ENCODE peak calls at places on chromosome 20, in eight cellular contexts. B, N, K, P, J, D, I and T are unnamed samples.

GRCh38 chr20:58688838-58689237 is 3.8 kb upstream of the NPEPL1 start:
- DNase-seq in B (no peak), N (peak; percentile 54), K (no peak), P (no peak), J (no peak), D (peak; percentile 18), I (no peak), T (no peak)

GRCh38 chr20:4689224-4689623 is 32.5 kb upstream of the PRND start:
- DNase-seq in B (peak; percentile 24), N (no peak), K (peak; percentile 20), P (no peak), J (no peak), D (no peak), I (no peak), T (peak; percentile 38)

GRCh38 chr20:21510414-21510971 is 3.4 kb downstream of the NKX2-2 start:
- DNase-seq in B (no peak), N (peak; percentile 70), K (no peak), P (no peak), J (no peak), D (no peak), I (no peak), T (no peak)

GRCh38 chr20:14414560-14414959 is 77.1 kb upstream of the FLRT3 start:
- DNase-seq in B (no peak), N (peak; percentile 69), K (no peak), P (no peak), J (no peak), D (no peak), I (no peak), T (no peak)

GRCh38 chr20:19056909-19057308 is 155.5 kb upstream of the SLC24A3 start:
- DNase-seq in B (no peak), N (peak; percentile 66), K (no peak), P (no peak), J (no peak), D (no peak), I (no peak), T (no peak)

GRCh38 chr20:62927128-62927705 is 912 bp upstream of the DIDO1 start:
- DNase-seq in B (no peak), N (peak; percentile 56), K (no peak), P (no peak), J (peak; percentile 59), D (no peak), I (no peak), T (no peak)

GRCh38 chr20:19462491-19462890 is 250.0 kb downstream of the SLC24A3 start:
- DNase-seq in B (no peak), N (peak; percentile 45), K (no peak), P (no peak), J (no peak), D (no peak), I (no peak), T (no peak)

GRCh38 chr20:4813839-4814695 is 92.4 kb downstream of the PRND start:
- DNase-seq in B (no peak), N (peak; percentile 32), K (peak; percentile 83), P (peak; percentile 46), J (no peak), D (no peak), I (no peak), T (peak; percentile 71)

GRCh38 chr20:50724851-50725721 is 6.3 kb upstream of the PARD6B start:
- DNase-seq in B (no peak), N (peak; percentile 75), K (peak; percentile 52), P (no peak), J (peak; percentile 94), D (peak; percentile 99), I (no peak), T (no peak)

GRCh38 chr20:17225891-17226409 is 890 bp upstream of the PCSK2 start:
- DNase-seq in B (peak; percentile 4), N (peak; percentile 75), K (no peak), P (no peak), J (peak; percentile 72), D (no peak), I (peak; percentile 23), T (no peak)

GRCh38 chr20:4437131-4437530 is 284.6 kb upstream of the PRND start:
- DNase-seq in B (no peak), N (no peak), K (no peak), P (no peak), J (no peak), D (no peak), I (no peak), T (no peak)

GRCh38 chr20:45495438-45495985 is 19.9 kb downstream of the SPINT3 start:
- DNase-seq in B (no peak), N (no peak), K (no peak), P (no peak), J (no peak), D (no peak), I (no peak), T (no peak)

GRCh38 chr20:15937179-15937578 is 636.1 kb downstream of the KIF16B start:
- DNase-seq in B (peak; percentile 1), N (no peak), K (no peak), P (no peak), J (no peak), D (no peak), I (no peak), T (peak; percentile 70)

GRCh38 chr20:20835897-20836296 is 123.5 kb upstream of the RALGAPA2 start:
- DNase-seq in B (no peak), N (no peak), K (no peak), P (no peak), J (no peak), D (no peak), I (no peak), T (no peak)

GRCh38 chr20:10502098-10502526 is 67.0 kb downstream of the SLX4IP start:
- DNase-seq in B (no peak), N (no peak), K (peak; percentile 24), P (no peak), J (no peak), D (no peak), I (no peak), T (no peak)

GRCh38 chr20:62123450-62124118 is 1.3 kb downstream of the LSM14B start:
- DNase-seq in B (no peak), N (peak; percentile 70), K (no peak), P (no peak), J (no peak), D (peak; percentile 21), I (no peak), T (no peak)

GRCh38 chr20:34753706-34754461 is 49.7 kb downstream of the TP53INP2 start:
- DNase-seq in B (no peak), N (no peak), K (no peak), P (no peak), J (no peak), D (no peak), I (no peak), T (no peak)